ENCODE peak calls at places on chromosomes 6 and 20, in four cellular contexts. A is psoas muscle, C is coronary artery, S is neuronal stem cell. M is an unnamed sample.

GRCh38 chr6:52554684-52555280 is 22.1 kb downstream of the TRAM2 start:
- DNase-seq in A (no peak), S (no peak), C (no peak), M (no peak)

GRCh38 chr20:1323256-1323655 is 5.7 kb downstream of the SDCBP2 start:
- DNase-seq in A (no peak), S (no peak), C (peak; percentile 62), M (no peak)

GRCh38 chr20:59568509-59569024 is 35.8 kb upstream of the PHACTR3 start:
- DNase-seq in S (no peak), C (no peak), A (no peak), M (no peak)

GRCh38 chr6:134689177-134689576 is 260.7 kb downstream of the ALDH8A1 start:
- DNase-seq in C (no peak), A (no peak), S (no peak), M (no peak)

GRCh38 chr6:109662192-109662591 is 28.8 kb downstream of the AK9 start:
- DNase-seq in S (no peak), A (no peak), C (no peak), M (no peak)

GRCh38 chr6:66418906-66419305 is 711.9 kb upstream of the EYS start:
- DNase-seq in A (no peak), C (no peak), S (no peak), M (no peak)

GRCh38 chr20:60203451-60203850 is 245.2 kb downstream of the CDH26 start:
- DNase-seq in C (no peak), A (no peak), S (no peak), M (no peak)

GRCh38 chr6:146358341-146359046 is 185.1 kb upstream of the RAB32 start:
- DNase-seq in A (no peak), S (no peak), C (no peak), M (no peak)

GRCh38 chr6:25660512-25660911 is 8.5 kb downstream of the SCGN start:
- DNase-seq in A (no peak), S (no peak), C (no peak), M (peak; percentile 83)

GRCh38 chr6:160137989-160138835 is 16.6 kb downstream of the SLC22A1 start:
- DNase-seq in S (peak; percentile 31), A (no peak), C (peak; percentile 72), M (no peak)

GRCh38 chr6:147808631-147809030 is 300.1 kb downstream of the SAMD5 start:
- DNase-seq in A (no peak), C (no peak), S (no peak), M (no peak)

GRCh38 chr6:28537509-28538140 is 11.9 kb downstream of the GPX5 start:
- DNase-seq in C (no peak), S (no peak), A (no peak), M (no peak)

GRCh38 chr6:128495536-128496333 is 24.7 kb downstream of the PTPRK start:
- DNase-seq in A (no peak), C (no peak), S (no peak), M (no peak)

DNA sequence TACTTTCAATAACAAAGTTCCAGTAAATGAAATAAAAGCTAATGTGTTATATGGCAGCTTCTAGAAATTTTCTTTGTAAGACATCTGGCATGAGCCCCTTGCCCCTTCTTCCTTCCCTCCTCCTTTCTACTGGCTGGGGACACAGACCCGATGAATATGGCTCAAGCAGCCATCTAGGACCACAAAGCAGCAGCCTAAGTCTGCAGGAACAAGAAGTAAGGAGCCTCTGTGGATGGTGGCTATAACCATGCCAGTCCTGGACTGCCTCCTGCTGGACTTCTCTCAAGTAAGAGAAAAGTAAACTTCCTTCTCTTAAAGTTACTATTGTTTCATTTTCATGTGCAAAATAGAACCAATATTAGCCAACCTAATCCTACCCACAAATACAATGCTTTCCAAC is 114.9 kb upstream of the DST start:
- DNase-seq in C (no peak), A (no peak), S (no peak), M (no peak)
- H3K27ac ChIP-seq in C (no peak overlapping the region), A (no peak overlapping the region), S (no peak overlapping the region), M (no peak overlapping the region)

DNA sequence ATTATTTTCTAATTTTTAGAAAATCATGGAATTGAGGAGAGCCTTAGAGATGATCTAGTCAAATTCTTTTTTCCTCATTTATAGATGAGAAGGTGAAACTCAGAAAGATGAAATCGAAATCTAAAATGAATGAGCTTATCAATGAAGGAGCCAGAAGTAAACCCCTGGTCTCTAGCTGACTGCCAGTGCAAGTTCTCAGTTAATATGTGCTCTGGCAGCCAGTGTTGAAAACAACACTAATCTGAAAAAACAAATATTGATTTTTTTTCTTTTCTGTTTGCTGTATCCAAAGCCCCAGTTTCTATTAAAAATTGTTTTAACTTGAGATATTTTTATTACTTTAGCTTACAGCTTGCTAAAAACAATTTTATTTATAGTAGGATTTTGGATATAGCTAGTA is 21.5 kb upstream of the PBOV1 start:
- DNase-seq in C (no peak), A (no peak), S (no peak), M (no peak)
- H3K27ac ChIP-seq in C (no peak overlapping the region), A (no peak overlapping the region), S (no peak overlapping the region), M (no peak overlapping the region)

GRCh38 chr20:6665621-6666345 is 101.7 kb upstream of the BMP2 start:
- DNase-seq in S (no peak), C (no peak), A (no peak), M (no peak)
- H3K27ac ChIP-seq in S (no peak overlapping the region), C (no peak overlapping the region), A (no peak overlapping the region), M (no peak overlapping the region)

GRCh38 chr20:58235010-58235409 is 6.6 kb upstream of the ANKRD60 start:
- DNase-seq in C (no peak), S (no peak), A (no peak), M (no peak)
- H3K27ac ChIP-seq in C (no peak overlapping the region), S (no peak overlapping the region), A (no peak overlapping the region), M (no peak overlapping the region)

GRCh38 chr6:35600659-35601125 is 88.0 kb upstream of the TULP1 start:
- DNase-seq in C (no peak), S (no peak), A (no peak), M (no peak)
- H3K27ac ChIP-seq in C (peak overlapping the region; percentile 94), S (no peak overlapping the region), A (peak overlapping the region; percentile 95), M (peak overlapping the region; percentile 89)

GRCh38 chr6:12290490-12290820 is 294 bp downstream of the EDN1 start:
- DNase-seq in S (no peak), C (no peak), A (no peak), M (no peak)

GRCh38 chr6:12291785-12292604 is 1.8 kb downstream of the EDN1 start:
- DNase-seq in S (peak; percentile 27), A (no peak), C (no peak), M (no peak)

GRCh38 chr6:12293234-12293930 is 3.2 kb downstream of the EDN1 start:
- DNase-seq in A (no peak), S (no peak), C (no peak), M (no peak)

GRCh38 chr6:12289655-12290489 is at the start of gene EDN1:
- DNase-seq in C (peak; percentile 85), A (peak; percentile 72), S (peak; percentile 73), M (no peak)

GRCh38 chr6:12291083-12291784 is 1.1 kb downstream of the EDN1 start:
- DNase-seq in S (peak; percentile 40), A (no peak), C (no peak), M (no peak)
- H3K27ac ChIP-seq in S (no peak overlapping the region), A (no peak overlapping the region), C (peak overlapping the region; percentile 30), M (peak overlapping the region; percentile 95)

DNA sequence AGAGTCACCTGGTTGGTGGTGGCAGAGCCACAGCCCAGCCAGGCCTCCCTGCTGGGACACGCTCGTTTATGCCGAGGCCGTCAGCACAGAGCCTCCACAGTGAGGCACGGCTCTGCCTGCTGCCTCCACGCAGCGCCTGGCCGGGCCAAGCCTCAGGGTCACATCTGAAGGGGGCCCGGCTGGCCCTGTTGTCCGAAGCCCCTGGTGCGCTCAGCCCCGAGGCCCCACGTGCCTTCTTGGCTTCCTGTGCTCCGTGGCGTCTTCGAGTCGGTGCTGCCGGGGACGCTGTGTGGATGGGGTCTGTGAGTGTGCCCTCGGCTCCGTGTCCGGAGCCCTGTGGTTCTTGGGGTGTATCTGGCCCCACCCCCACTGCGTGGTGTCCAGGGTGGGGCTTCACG is 10.4 kb upstream of the TNFRSF6B start:
- DNase-seq in A (no peak), C (no peak), S (no peak), M (no peak)
- H3K27ac ChIP-seq in A (peak overlapping the region; percentile 79), C (peak overlapping the region; percentile 81), S (peak overlapping the region; percentile 49), M (no peak overlapping the region)

DNA sequence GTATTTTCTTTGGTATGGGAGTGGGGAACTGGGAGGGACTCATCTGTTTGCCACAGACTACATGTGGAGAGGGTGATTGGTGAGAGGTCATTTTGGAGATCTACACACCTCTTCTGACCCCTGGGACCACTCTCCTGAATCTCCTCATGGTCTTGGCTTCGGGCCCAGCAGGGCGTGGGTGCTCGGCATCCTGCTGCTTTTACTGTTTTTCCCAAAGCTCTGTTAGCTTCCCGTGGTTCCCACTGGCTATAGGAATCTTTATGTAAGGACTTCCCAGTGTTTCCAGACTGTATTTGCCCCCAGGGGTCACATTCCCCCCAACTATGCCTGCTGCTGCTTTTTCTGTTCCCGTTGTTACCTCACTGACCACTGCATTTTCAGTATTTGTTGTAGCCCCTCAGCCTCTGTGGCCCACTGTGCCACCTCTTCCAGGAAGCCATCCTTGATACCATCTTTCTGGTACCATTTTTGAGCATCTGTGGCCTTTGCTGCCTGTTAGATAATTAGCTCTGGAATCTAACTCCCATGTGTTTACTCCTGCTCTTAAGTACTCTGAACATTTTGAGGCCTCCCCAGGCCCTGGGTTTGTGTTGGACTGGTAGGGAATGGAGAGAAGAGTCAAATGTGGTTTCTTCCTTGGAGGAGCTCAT is 14.9 kb downstream of the PLCG1 start:
- DNase-seq in A (no peak), C (no peak), S (no peak), M (no peak)
- H3K27ac ChIP-seq in A (peak overlapping the region; percentile 55), C (peak overlapping the region; percentile 8), S (no peak overlapping the region), M (no peak overlapping the region)

GRCh38 chr20:47360489-47361267 is 4.2 kb upstream of the ZMYND8 start:
- DNase-seq in C (peak; percentile 93), A (peak; percentile 93), S (peak; percentile 84), M (no peak)

GRCh38 chr20:47361268-47361665 is 4.8 kb upstream of the ZMYND8 start:
- DNase-seq in S (no peak), C (no peak), A (no peak), M (no peak)

GRCh38 chr20:47359533-47360206 is 3.2 kb upstream of the ZMYND8 start:
- DNase-seq in A (no peak), C (no peak), S (no peak), M (no peak)

GRCh38 chr20:47358672-47359532 is 2.4 kb upstream of the ZMYND8 start:
- DNase-seq in A (peak; percentile 77), S (no peak), C (peak; percentile 91), M (peak; percentile 74)

GRCh38 chr20:47360207-47360488 is 3.6 kb upstream of the ZMYND8 start:
- DNase-seq in S (no peak), C (no peak), A (no peak), M (peak; percentile 83)
- H3K27ac ChIP-seq in S (peak overlapping the region; percentile 99), C (peak overlapping the region; percentile 97), A (peak overlapping the region; percentile 97), M (peak overlapping the region; percentile 100)

M was measured in epithelial cell of prostate.